ENCODE peak calls at places on chromosomes 3 and 15, in six cellular contexts. Y is PC-9, F is MM.1S, K is GM23248, W is PC-3, R is GM23338. O is an unnamed sample.

GRCh38 chr15:99312794-99313193 is 61.5 kb downstream of the LRRC28 start:
- DNase-seq in R (no peak), Y (no peak), F (no peak), K (no peak), W (no peak), O (no peak)

GRCh38 chr3:98784666-98785600 is 21.8 kb downstream of the ST3GAL6 start:
- DNase-seq in F (no peak), K (peak; percentile 83), W (peak; percentile 73), R (no peak), Y (no peak), O (no peak)

GRCh38 chr3:58005662-58006061 is 2.6 kb upstream of the FLNB start:
- DNase-seq in R (no peak), Y (peak; percentile 60), W (peak; percentile 94), F (no peak), K (peak; percentile 95), O (no peak)

GRCh38 chr3:133897547-133897946 is 1.9 kb upstream of the RAB6B start:
- DNase-seq in R (no peak), W (no peak), F (no peak), K (no peak), Y (no peak), O (no peak)

GRCh38 chr3:177338697-177339219 is 141.5 kb upstream of the TBL1XR1 start:
- DNase-seq in F (peak; percentile 72), R (no peak), W (no peak), Y (no peak), K (peak; percentile 47), O (no peak)

GRCh38 chr3:193711523-193711963 is 118.5 kb downstream of the OPA1 start:
- DNase-seq in R (no peak), F (no peak), K (no peak), W (no peak), Y (no peak), O (peak; percentile 88)

GRCh38 chr3:33884204-33884561 is 85.8 kb downstream of the PDCD6IP start:
- DNase-seq in Y (no peak), K (peak; percentile 28), R (peak; percentile 18), F (peak; percentile 35), W (peak; percentile 24), O (peak; percentile 4)

GRCh38 chr3:42033741-42034140 is 57.4 kb upstream of the TRAK1 start:
- DNase-seq in W (peak; percentile 59), K (peak; percentile 82), Y (no peak), R (no peak), F (no peak), O (no peak)

DNA sequence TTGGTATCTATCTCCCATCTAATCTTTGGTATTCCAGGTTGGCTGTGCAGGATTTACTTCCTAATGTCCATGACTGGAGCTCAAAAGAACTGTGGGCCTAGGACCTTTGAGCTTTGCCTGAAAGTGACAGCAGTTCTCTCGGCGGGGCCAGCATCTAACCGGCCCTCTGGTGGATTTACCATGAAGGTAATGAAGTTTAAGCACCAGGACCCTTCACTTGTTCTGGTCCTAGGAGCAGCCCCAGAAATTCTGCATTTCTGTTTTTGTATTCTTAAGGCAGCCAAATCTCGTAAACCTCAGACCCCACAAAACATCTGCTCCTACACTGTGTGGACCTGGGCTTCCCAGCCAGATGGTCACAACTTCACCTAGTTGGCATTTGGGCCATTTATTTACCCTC is 13.0 kb downstream of the CALML4 start:
- DNase-seq in R (peak; percentile 44), Y (no peak), K (no peak), F (no peak), W (no peak), O (no peak)
- H3F3A ChIP-seq in R (no peaks in the 10 kb centered on the region), Y (peaks cover 4% of the 10 kb centered on the region), K (peaks cover 21% of the 10 kb centered on the region), F (peaks cover 81% of the 10 kb centered on the region), W (no peaks in the 10 kb centered on the region), O (peaks cover 24% of the 10 kb centered on the region)

GRCh38 chr3:147365196-147366115 is 40.9 kb downstream of the ZIC4 start:
- DNase-seq in Y (no peak), F (no peak), R (no peak), K (no peak), W (no peak), O (no peak)

GRCh38 chr3:147368151-147368550 is 38.2 kb downstream of the ZIC4 start:
- DNase-seq in F (no peak), K (no peak), R (no peak), W (no peak), Y (no peak), O (no peak)

GRCh38 chr3:147367676-147368075 is 38.7 kb downstream of the ZIC4 start:
- DNase-seq in Y (no peak), R (no peak), F (no peak), K (no peak), W (no peak), O (no peak)

GRCh38 chr3:147361671-147362420 is 44.5 kb downstream of the ZIC4 start:
- DNase-seq in F (peak; percentile 30), Y (peak; percentile 30), W (peak; percentile 60), R (peak; percentile 92), K (peak; percentile 41), O (peak; percentile 81)

GRCh38 chr3:147364771-147365170 is 41.6 kb downstream of the ZIC4 start:
- DNase-seq in R (no peak), W (no peak), F (no peak), K (no peak), Y (no peak), O (no peak)
- TF ChIP-seq EZH2 in R (no peak), W (no peak), F (no peak), K (no peak), Y (no peak), O (no peak)

DNA sequence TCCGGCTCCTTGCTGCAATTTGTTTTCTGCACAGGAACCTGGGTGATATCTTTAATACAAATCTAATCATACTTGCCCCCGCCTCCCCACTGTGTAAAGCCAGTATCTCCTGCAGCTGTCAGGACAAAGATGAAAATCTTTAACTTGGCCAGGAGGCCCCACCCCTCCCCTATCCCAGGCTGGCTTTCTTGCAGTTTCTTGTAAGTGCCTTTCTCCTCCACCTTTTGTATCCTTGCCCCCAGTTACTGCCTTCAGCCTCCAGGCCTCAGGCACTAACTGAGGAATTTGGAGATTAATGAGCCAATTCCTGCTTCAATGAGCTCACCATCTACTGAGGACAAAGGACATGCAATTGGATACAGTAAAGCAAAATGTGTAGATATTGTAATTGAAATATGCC is 6.5 kb downstream of the GCSAM start:
- DNase-seq in W (no peak), R (peak; percentile 80), Y (peak; percentile 10), K (peak; percentile 29), F (no peak), O (peak; percentile 79)
- H3F3A ChIP-seq in W (no peaks in the 10 kb centered on the region), R (no peaks in the 10 kb centered on the region), Y (peaks cover 15% of the 10 kb centered on the region), K (no peaks in the 10 kb centered on the region), F (peaks cover 50% of the 10 kb centered on the region), O (peaks cover 22% of the 10 kb centered on the region)

DNA sequence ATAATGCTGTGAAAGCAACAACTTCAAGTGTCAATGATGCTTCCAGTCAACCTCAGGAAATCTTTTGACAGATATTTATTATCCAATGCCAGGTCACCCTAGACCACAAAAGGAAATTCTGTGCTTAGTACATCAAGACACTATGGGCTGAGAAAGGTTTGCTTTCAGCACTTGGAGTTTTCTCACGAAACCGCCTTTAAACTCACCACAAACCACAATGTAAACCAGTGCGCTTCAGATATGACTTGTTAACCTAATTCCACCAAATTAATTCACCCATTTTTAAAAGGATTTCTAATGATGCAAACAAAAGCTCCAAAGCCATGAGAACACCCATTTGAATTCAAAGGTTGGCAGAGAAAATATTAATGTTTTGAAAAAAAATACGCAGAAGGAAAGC is 292.9 kb upstream of the NR2F2 start:
- DNase-seq in R (no peak), K (no peak), F (no peak), W (no peak), Y (no peak), O (no peak)
- TF ChIP-seq EZH2 in R (no peak), K (no peak), F (no peak), W (no peak), Y (no peak), O (no peak)

DNA sequence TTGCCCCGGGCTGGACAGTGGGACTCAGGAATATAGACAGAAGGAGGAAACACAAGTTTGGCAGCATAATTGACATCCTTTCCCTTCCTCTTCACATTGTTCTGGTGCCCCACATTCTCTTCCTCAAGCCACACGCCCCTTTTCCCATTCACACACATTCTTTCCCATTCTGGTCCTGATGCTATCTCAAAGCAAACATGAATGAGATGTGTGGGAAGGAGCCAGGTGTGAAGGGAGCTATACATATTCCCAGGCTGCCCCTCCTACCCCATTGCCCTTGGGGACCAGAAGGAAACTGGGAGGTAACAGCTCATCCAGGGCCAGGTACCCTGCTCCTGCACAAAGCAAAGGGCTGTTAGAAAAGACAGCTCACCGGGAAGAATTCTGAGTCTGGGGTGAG is 23.4 kb upstream of the CLK3 start:
- DNase-seq in Y (no peak), R (no peak), F (no peak), K (no peak), W (no peak), O (no peak)
- H3F3A ChIP-seq in Y (peaks cover 5% of the 10 kb centered on the region), R (peaks cover 24% of the 10 kb centered on the region), F (peaks cover 6% of the 10 kb centered on the region), K (peaks cover 9% of the 10 kb centered on the region), W (no peaks in the 10 kb centered on the region), O (peaks cover 16% of the 10 kb centered on the region)